ENCODE peak calls at places on chromosomes 11 and 22, in six cellular contexts. One of them, this sample, is unnamed.

GRCh38 chr11:129223260-129223659 is 31.1 kb upstream of the ARHGAP32 start:
- DNase-seq in GM12891: no peak
- DNase-seq in H1: no peak
- DNase-seq in HepG2: no peak
- DNase-seq in K562: no peak
- DNase-seq in GM12878: no peak
- DNase-seq in this sample: no peak

GRCh38 chr11:59756496-59756840 is 1.3 kb downstream of the STX3 start:
- DNase-seq in GM12891: no peak
- DNase-seq in H1: no peak
- DNase-seq in HepG2: no peak
- DNase-seq in K562: no peak
- DNase-seq in GM12878: no peak
- DNase-seq in this sample: no peak

GRCh38 chr11:35632301-35632700 is 14.0 kb downstream of the FJX1 start:
- DNase-seq in GM12891: no peak
- DNase-seq in H1: no peak
- DNase-seq in HepG2: no peak
- DNase-seq in K562: no peak
- DNase-seq in GM12878: no peak
- DNase-seq in this sample: no peak

GRCh38 chr11:536841-537621 is at the start of gene LRRC56:
- DNase-seq in GM12891: peak
- DNase-seq in H1: peak
- DNase-seq in HepG2: peak
- DNase-seq in K562: peak
- DNase-seq in GM12878: peak
- DNase-seq in this sample: peak

GRCh38 chr11:118205979-118206611 is 18.7 kb downstream of the JAML start:
- DNase-seq in GM12891: no peak
- DNase-seq in H1: no peak
- DNase-seq in HepG2: no peak
- DNase-seq in K562: no peak
- DNase-seq in GM12878: no peak
- DNase-seq in this sample: no peak

GRCh38 chr22:29269731-29270474 is 1.8 kb downstream of the EWSR1 start:
- DNase-seq in GM12891: no peak
- DNase-seq in H1: no peak
- DNase-seq in HepG2: peak
- DNase-seq in K562: no peak
- DNase-seq in GM12878: no peak
- DNase-seq in this sample: no peak

GRCh38 chr11:72430743-72431570 is 3.4 kb downstream of the CLPB start:
- DNase-seq in GM12891: peak
- DNase-seq in H1: no peak
- DNase-seq in HepG2: peak
- DNase-seq in K562: peak
- DNase-seq in GM12878: no peak
- DNase-seq in this sample: no peak

GRCh38 chr11:1837171-1838076 is 1.4 kb upstream of the TNNI2 start:
- DNase-seq in GM12891: peak
- DNase-seq in H1: peak
- DNase-seq in HepG2: peak
- DNase-seq in K562: peak
- DNase-seq in GM12878: no peak
- DNase-seq in this sample: peak

GRCh38 chr11:46060013-46060412 is 61.2 kb downstream of the PHF21A start:
- DNase-seq in GM12891: no peak
- DNase-seq in H1: no peak
- DNase-seq in HepG2: no peak
- DNase-seq in K562: no peak
- DNase-seq in GM12878: no peak
- DNase-seq in this sample: no peak

GRCh38 chr11:1303196-1303821 is 6.1 kb downstream of the TOLLIP start:
- DNase-seq in GM12891: no peak
- DNase-seq in H1: peak
- DNase-seq in HepG2: no peak
- DNase-seq in K562: no peak
- DNase-seq in GM12878: no peak
- DNase-seq in this sample: peak

GRCh38 chr11:17719940-17720795 is 797 bp downstream of the MYOD1 start:
- DNase-seq in GM12891: no peak
- DNase-seq in H1: peak
- DNase-seq in HepG2: no peak
- DNase-seq in K562: no peak
- DNase-seq in GM12878: no peak
- DNase-seq in this sample: no peak

GRCh38 chr22:48896766-48897637 is 930.7 kb downstream of the BRD1 start:
- DNase-seq in GM12891: no peak
- DNase-seq in H1: no peak
- DNase-seq in HepG2: no peak
- DNase-seq in K562: no peak
- DNase-seq in GM12878: no peak
- DNase-seq in this sample: no peak

GRCh38 chr11:23079382-23079813 is 219.1 kb upstream of the CCDC179 start:
- DNase-seq in GM12891: no peak
- DNase-seq in H1: no peak
- DNase-seq in HepG2: no peak
- DNase-seq in K562: no peak
- DNase-seq in GM12878: no peak
- DNase-seq in this sample: no peak

GRCh38 chr11:64120951-64121569 is 44.9 kb downstream of the MACROD1 start:
- DNase-seq in GM12891: no peak
- DNase-seq in H1: no peak
- DNase-seq in HepG2: no peak
- DNase-seq in K562: no peak
- DNase-seq in GM12878: no peak
- DNase-seq in this sample: no peak

GRCh38 chr11:61294717-61295595 is at the start of gene VWCE:
- DNase-seq in GM12891: peak
- DNase-seq in H1: peak
- DNase-seq in HepG2: peak
- DNase-seq in K562: no peak
- DNase-seq in GM12878: no peak
- DNase-seq in this sample: peak

GRCh38 chr11:74696932-74697687 is 34.1 kb downstream of the CHRDL2 start:
- DNase-seq in GM12891: no peak
- DNase-seq in H1: no peak
- DNase-seq in HepG2: peak
- DNase-seq in K562: peak
- DNase-seq in GM12878: no peak
- DNase-seq in this sample: no peak

GRCh38 chr22:19287889-19288288 is 3.6 kb downstream of the CLTCL1 start:
- DNase-seq in GM12891: no peak
- DNase-seq in H1: no peak
- DNase-seq in HepG2: no peak
- DNase-seq in K562: no peak
- DNase-seq in GM12878: no peak
- DNase-seq in this sample: no peak

GRCh38 chr11:46505741-46506485 is 87.9 kb downstream of the AMBRA1 start:
- DNase-seq in GM12891: no peak
- DNase-seq in H1: no peak
- DNase-seq in HepG2: no peak
- DNase-seq in K562: no peak
- DNase-seq in GM12878: no peak
- DNase-seq in this sample: no peak

GRCh38 chr11:87463486-87464102 is 425.9 kb downstream of the TMEM135 start:
- DNase-seq in GM12891: no peak
- DNase-seq in H1: no peak
- DNase-seq in HepG2: peak
- DNase-seq in K562: peak
- DNase-seq in GM12878: no peak
- DNase-seq in this sample: no peak

GRCh38 chr11:118620529-118621070 is 13.2 kb downstream of the PHLDB1 start:
- DNase-seq in GM12891: no peak
- DNase-seq in H1: no peak
- DNase-seq in HepG2: peak
- DNase-seq in K562: peak
- DNase-seq in GM12878: no peak
- DNase-seq in this sample: no peak

GRCh38 chr11:283405-284080 is 5.3 kb downstream of the NLRP6 start:
- DNase-seq in GM12891: no peak
- DNase-seq in H1: peak
- DNase-seq in HepG2: no peak
- DNase-seq in K562: no peak
- DNase-seq in GM12878: no peak
- DNase-seq in this sample: no peak

GRCh38 chr11:82356316-82356715 is 377.3 kb downstream of the FAM181B start:
- DNase-seq in GM12891: no peak
- DNase-seq in H1: no peak
- DNase-seq in HepG2: no peak
- DNase-seq in K562: no peak
- DNase-seq in GM12878: no peak
- DNase-seq in this sample: no peak

GRCh38 chr11:36292311-36292722 is 3.1 kb upstream of the COMMD9 start:
- DNase-seq in GM12891: peak
- DNase-seq in H1: peak
- DNase-seq in HepG2: no peak
- DNase-seq in K562: peak
- DNase-seq in GM12878: peak
- DNase-seq in this sample: peak

GRCh38 chr22:28006271-28006670 is 87.2 kb upstream of the PITPNB start:
- DNase-seq in GM12891: no peak
- DNase-seq in H1: no peak
- DNase-seq in HepG2: no peak
- DNase-seq in K562: no peak
- DNase-seq in GM12878: no peak
- DNase-seq in this sample: no peak
- TF ChIP-seq TAF1 in GM12891: no peak
- TF ChIP-seq TAF1 in H1: no peak
- TF ChIP-seq TAF1 in HepG2: no peak
- TF ChIP-seq TAF1 in K562: no peak
- TF ChIP-seq TAF1 in GM12878: no peak
- TF ChIP-seq TAF1 in this sample: no peak

GRCh38 chr22:23068832-23069385 is 1.4 kb upstream of the GNAZ start:
- DNase-seq in GM12891: no peak
- DNase-seq in H1: no peak
- DNase-seq in HepG2: no peak
- DNase-seq in K562: no peak
- DNase-seq in GM12878: no peak
- DNase-seq in this sample: no peak

GRCh38 chr22:23069502-23070357 is 589 bp upstream of the GNAZ start:
- DNase-seq in GM12891: peak
- DNase-seq in H1: peak
- DNase-seq in HepG2: peak
- DNase-seq in K562: peak
- DNase-seq in GM12878: peak
- DNase-seq in this sample: peak

GRCh38 chr22:23072035-23072910 is 2.0 kb downstream of the GNAZ start:
- DNase-seq in GM12891: no peak
- DNase-seq in H1: no peak
- DNase-seq in HepG2: no peak
- DNase-seq in K562: no peak
- DNase-seq in GM12878: no peak
- DNase-seq in this sample: no peak

GRCh38 chr22:23071163-23072034 is 1.1 kb downstream of the GNAZ start:
- DNase-seq in GM12891: no peak
- DNase-seq in H1: no peak
- DNase-seq in HepG2: no peak
- DNase-seq in K562: no peak
- DNase-seq in GM12878: no peak
- DNase-seq in this sample: no peak

GRCh38 chr22:23070418-23071162 is at the start of gene GNAZ:
- DNase-seq in GM12891: peak
- DNase-seq in H1: peak
- DNase-seq in HepG2: no peak
- DNase-seq in K562: peak
- DNase-seq in GM12878: no peak
- DNase-seq in this sample: no peak
- TF ChIP-seq TAF1 in GM12891: no peak
- TF ChIP-seq TAF1 in H1: no peak
- TF ChIP-seq TAF1 in HepG2: no peak
- TF ChIP-seq TAF1 in K562: no peak
- TF ChIP-seq TAF1 in GM12878: no peak
- TF ChIP-seq TAF1 in this sample: no peak

GRCh38 chr22:37742374-37743092 is 45.7 kb downstream of the TRIOBP start:
- DNase-seq in GM12891: no peak
- DNase-seq in H1: no peak
- DNase-seq in HepG2: no peak
- DNase-seq in K562: no peak
- DNase-seq in GM12878: no peak
- DNase-seq in this sample: no peak

GRCh38 chr22:37739000-37739399 is 42.2 kb downstream of the TRIOBP start:
- DNase-seq in GM12891: no peak
- DNase-seq in H1: no peak
- DNase-seq in HepG2: no peak
- DNase-seq in K562: no peak
- DNase-seq in GM12878: no peak
- DNase-seq in this sample: no peak

GRCh38 chr22:37740455-37741311 is 43.8 kb downstream of the TRIOBP start:
- DNase-seq in GM12891: no peak
- DNase-seq in H1: no peak
- DNase-seq in HepG2: no peak
- DNase-seq in K562: no peak
- DNase-seq in GM12878: no peak
- DNase-seq in this sample: no peak

GRCh38 chr22:37741312-37741795 is 44.5 kb downstream of the TRIOBP start:
- DNase-seq in GM12891: no peak
- DNase-seq in H1: peak
- DNase-seq in HepG2: peak
- DNase-seq in K562: no peak
- DNase-seq in GM12878: no peak
- DNase-seq in this sample: no peak

GRCh38 chr22:37739611-37740049 is 42.8 kb downstream of the TRIOBP start:
- DNase-seq in GM12891: no peak
- DNase-seq in H1: no peak
- DNase-seq in HepG2: no peak
- DNase-seq in K562: no peak
- DNase-seq in GM12878: no peak
- DNase-seq in this sample: no peak
- TF ChIP-seq TAF1 in GM12891: no peak
- TF ChIP-seq TAF1 in H1: no peak
- TF ChIP-seq TAF1 in HepG2: no peak
- TF ChIP-seq TAF1 in K562: no peak
- TF ChIP-seq TAF1 in GM12878: no peak
- TF ChIP-seq TAF1 in this sample: no peak

DNA sequence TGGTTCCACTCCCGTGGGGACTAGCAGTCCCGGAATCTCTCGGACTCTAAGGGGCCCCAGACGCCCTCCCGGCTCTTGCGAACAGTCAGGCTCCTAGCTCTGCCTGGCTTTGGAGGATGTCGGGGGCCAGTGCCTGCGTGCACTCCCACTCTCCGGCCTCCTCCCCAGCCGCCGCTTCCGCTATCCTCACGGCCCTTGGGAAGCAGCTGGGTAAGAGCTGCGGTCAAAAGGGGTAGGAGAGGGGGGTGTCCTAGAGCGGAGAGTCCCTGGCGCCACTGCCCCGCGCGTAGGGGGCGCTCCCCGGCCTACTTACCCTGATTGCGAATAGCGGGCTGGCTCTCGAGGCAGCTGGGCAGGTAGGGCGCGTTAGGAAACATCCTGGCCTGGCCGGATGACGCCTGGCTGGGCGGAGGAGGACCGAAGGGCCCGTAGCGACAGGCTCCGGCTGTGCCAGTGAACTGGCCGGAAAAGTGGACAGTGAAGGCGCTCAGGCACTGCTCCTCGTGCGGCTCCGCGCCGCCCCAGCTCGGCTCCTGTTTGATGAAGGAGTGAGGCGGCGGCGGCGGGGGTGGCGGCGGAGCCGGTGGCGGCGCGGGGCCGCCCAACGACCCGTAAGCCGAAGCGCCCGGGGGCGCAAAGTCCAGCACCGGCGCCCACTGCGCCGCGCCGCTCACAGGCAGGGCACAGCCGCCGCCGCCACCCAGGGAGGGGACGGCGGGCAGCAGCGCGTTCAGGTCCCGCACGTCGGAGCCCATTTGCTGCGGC is 770 bp downstream of the WT1 start:
- DNase-seq in GM12891: no peak
- DNase-seq in H1: peak
- DNase-seq in HepG2: peak
- DNase-seq in K562: peak
- DNase-seq in GM12878: no peak
- DNase-seq in this sample: no peak
- TF ChIP-seq TAF1 in GM12891: no peak
- TF ChIP-seq TAF1 in H1: no peak
- TF ChIP-seq TAF1 in HepG2: no peak
- TF ChIP-seq TAF1 in K562: peak
- TF ChIP-seq TAF1 in GM12878: no peak
- TF ChIP-seq TAF1 in this sample: no peak